ENCODE peak calls at places on chromosome 16, in six cellular contexts. N is tibial nerve; S is naive thymus-derived CD8-positive, alpha-beta T cell; G is activated T-helper 1 cell treated with Interleukin-2 at 50 U/mL for 16 hours; U is HFF-Myc; P is heart right ventricle. W is an unnamed sample.

GRCh38 chr16:67803894-67804293 is 2.5 kb downstream of the RANBP10 start:
- DNase-seq in S (no peak), G (no peak), N (no peak), P (no peak), U (no peak), W (no peak)

GRCh38 chr16:4285167-4285566 is 12.3 kb upstream of the TFAP4 start:
- DNase-seq in S (no peak), N (no peak), P (no peak), U (no peak), G (no peak), W (no peak)

GRCh38 chr16:82699711-82700495 is 73.1 kb downstream of the CDH13 start:
- DNase-seq in S (no peak), P (no peak), U (peak; percentile 67), G (no peak), N (no peak), W (no peak)

GRCh38 chr16:25194285-25194878 is 22.4 kb upstream of the AQP8 start:
- DNase-seq in S (no peak), P (no peak), G (no peak), U (no peak), N (no peak), W (no peak)

GRCh38 chr16:22638393-22639206 is 127.9 kb downstream of the NPIPB5 start:
- DNase-seq in S (no peak), N (no peak), G (no peak), P (no peak), U (peak; percentile 57), W (no peak)

GRCh38 chr16:14354561-14355351 is 275.3 kb downstream of the PARN start:
- DNase-seq in U (no peak), P (no peak), N (no peak), G (no peak), S (peak; percentile 20), W (no peak)

GRCh38 chr16:16982614-16983013 is 488.1 kb downstream of the XYLT1 start:
- DNase-seq in P (no peak), N (no peak), G (no peak), S (no peak), U (no peak), W (no peak)

GRCh38 chr16:87178177-87178863 is 138.9 kb downstream of the C16orf95 start:
- DNase-seq in S (no peak), G (no peak), U (no peak), N (no peak), P (no peak), W (no peak)

GRCh38 chr16:3808308-3809063 is 72.0 kb downstream of the CREBBP start:
- DNase-seq in U (no peak), S (no peak), P (no peak), G (no peak), N (no peak), W (no peak)

GRCh38 chr16:47725188-47725695 is 264.1 kb downstream of the PHKB start:
- DNase-seq in S (no peak), U (no peak), N (no peak), G (no peak), P (no peak), W (no peak)

GRCh38 chr16:5605404-5605803 is 507.8 kb upstream of the EEF2KMT start:
- DNase-seq in G (no peak), P (no peak), U (no peak), S (no peak), N (no peak), W (no peak)

GRCh38 chr16:3971706-3972105 is 91.2 kb upstream of the CREBBP start:
- DNase-seq in P (no peak), U (no peak), S (no peak), N (no peak), G (no peak), W (no peak)

GRCh38 chr16:20181386-20181785 is 107.7 kb upstream of the GPR139 start:
- DNase-seq in N (no peak), G (no peak), P (no peak), S (no peak), U (no peak), W (no peak)

GRCh38 chr16:84177740-84178070 is 9.2 kb downstream of the TAF1C start:
- DNase-seq in N (no peak), U (no peak), G (no peak), P (no peak), S (no peak), W (no peak)

GRCh38 chr16:4852221-4852872 is 5.1 kb downstream of the UBN1 start:
- DNase-seq in N (no peak), P (no peak), G (no peak), U (no peak), S (no peak), W (no peak)

GRCh38 chr16:70512456-70512855 is 10.9 kb downstream of the COG4 start:
- DNase-seq in P (no peak), U (no peak), S (no peak), G (no peak), N (no peak), W (no peak)

GRCh38 chr16:8863594-8864424 is 5.0 kb downstream of the CARHSP1 start:
- DNase-seq in N (peak; percentile 51), S (no peak), U (no peak), P (peak; percentile 54), G (no peak), W (no peak)

GRCh38 chr16:626787-627457 is 3.9 kb upstream of the WFIKKN1 start:
- DNase-seq in P (no peak), S (no peak), N (no peak), U (peak; percentile 78), G (no peak), W (no peak)

GRCh38 chr16:51433597-51433996 is 282.5 kb upstream of the SALL1 start:
- DNase-seq in N (no peak), S (no peak), G (no peak), P (no peak), U (no peak), W (no peak)

GRCh38 chr16:3012246-3012645 is 477 bp upstream of the CLDN9 start:
- DNase-seq in S (no peak), U (no peak), G (no peak), P (no peak), N (no peak), W (no peak)

GRCh38 chr16:51267676-51268075 is 116.6 kb upstream of the SALL1 start:
- DNase-seq in G (no peak), U (no peak), N (no peak), P (no peak), S (no peak), W (no peak)

GRCh38 chr16:1823821-1824220 is 2.8 kb downstream of the HAGH start:
- DNase-seq in N (no peak), G (no peak), U (no peak), S (no peak), P (no peak), W (no peak)

GRCh38 chr16:84940670-84941551 is 70.4 kb downstream of the ZDHHC7 start:
- DNase-seq in G (no peak), N (peak; percentile 62), S (no peak), P (no peak), U (no peak), W (no peak)

GRCh38 chr16:68365167-68365817 is 54.5 kb downstream of the PRMT7 start:
- DNase-seq in U (no peak), G (no peak), S (no peak), N (no peak), P (no peak), W (no peak)

GRCh38 chr16:62213763-62214162 is 177.5 kb upstream of the CDH8 start:
- DNase-seq in N (no peak), U (no peak), P (no peak), G (no peak), S (no peak), W (no peak)

GRCh38 chr16:24611310-24611709 is 71.9 kb downstream of the RBBP6 start:
- DNase-seq in N (no peak), S (no peak), G (no peak), P (no peak), U (no peak), W (no peak)